ENCODE peak calls at places on chromosomes 1 and 21, in five cellular contexts. G is mesenchymal stem cell, T is neuronal stem cell, A is H1, C is trophoblast cell. F is an unnamed sample. For H3K27me3, the result is how much of the 10 kb centered on the place peaks cover.

GRCh38 chr1:217403321-217403720 is 227.6 kb downstream of the GPATCH2 start:
- DNase-seq in T (no peak), C (no peak), A (no peak), G (no peak), F (no peak)

GRCh38 chr1:93588206-93588605 is 93.4 kb downstream of the BCAR3 start:
- DNase-seq in C (no peak), G (peak), A (no peak), T (no peak), F (no peak)

GRCh38 chr21:27480841-27481261 is 514.0 kb upstream of the ADAMTS5 start:
- DNase-seq in C (no peak), A (no peak), G (peak), T (no peak), F (no peak)

GRCh38 chr21:42063578-42064521 is 7.3 kb upstream of the UMODL1 start:
- DNase-seq in T (no peak), G (no peak), C (no peak), A (no peak), F (no peak)

GRCh38 chr1:12040457-12041051 is 21.3 kb downstream of the MIIP start:
- DNase-seq in A (no peak), G (peak), C (no peak), T (peak), F (no peak)

GRCh38 chr1:190679032-190679431 is 201.4 kb upstream of the BRINP3 start:
- DNase-seq in G (no peak), T (no peak), A (no peak), C (no peak), F (no peak)

GRCh38 chr1:177411371-177411770 is 240.6 kb downstream of the BRINP2 start:
- DNase-seq in T (no peak), C (no peak), G (no peak), A (no peak), F (no peak)

GRCh38 chr1:48236716-48237470 is 14.4 kb downstream of the SLC5A9 start:
- DNase-seq in C (no peak), G (peak), A (no peak), T (peak), F (no peak)

GRCh38 chr1:204633665-204634064 is 51.9 kb downstream of the LRRN2 start:
- DNase-seq in T (no peak), G (no peak), C (no peak), A (no peak), F (no peak)

GRCh38 chr1:110084226-110085078 is 14.0 kb upstream of the ALX3 start:
- DNase-seq in A (no peak), T (no peak), G (peak), C (peak), F (no peak)

GRCh38 chr21:26756491-26757159 is 88.6 kb downstream of the ADAMTS1 start:
- DNase-seq in T (no peak), G (no peak), A (no peak), C (peak), F (no peak)

GRCh38 chr1:185144233-185144632 is 12.5 kb downstream of the TRMT1L start:
- DNase-seq in T (no peak), C (no peak), A (no peak), G (no peak), F (no peak)

GRCh38 chr21:38376235-38376634 is 119.4 kb downstream of the KCNJ15 start:
- DNase-seq in C (no peak), G (no peak), T (no peak), A (no peak), F (no peak)

GRCh38 chr1:60615661-60616060 is 466.7 kb upstream of the NFIA start:
- DNase-seq in C (no peak), A (no peak), T (no peak), G (no peak), F (no peak)

GRCh38 chr1:77687519-77687906 is 5.1 kb upstream of the ZZZ3 start:
- DNase-seq in C (peak), T (peak), G (peak), A (peak), F (peak)

GRCh38 chr1:54798769-54799641 is 2.1 kb downstream of the TTC22 start:
- DNase-seq in A (no peak), C (no peak), T (no peak), G (no peak), F (no peak)

GRCh38 chr1:23529146-23530088 is 1.6 kb downstream of the E2F2 start:
- DNase-seq in A (no peak), C (no peak), G (no peak), T (no peak), F (no peak)

DNA sequence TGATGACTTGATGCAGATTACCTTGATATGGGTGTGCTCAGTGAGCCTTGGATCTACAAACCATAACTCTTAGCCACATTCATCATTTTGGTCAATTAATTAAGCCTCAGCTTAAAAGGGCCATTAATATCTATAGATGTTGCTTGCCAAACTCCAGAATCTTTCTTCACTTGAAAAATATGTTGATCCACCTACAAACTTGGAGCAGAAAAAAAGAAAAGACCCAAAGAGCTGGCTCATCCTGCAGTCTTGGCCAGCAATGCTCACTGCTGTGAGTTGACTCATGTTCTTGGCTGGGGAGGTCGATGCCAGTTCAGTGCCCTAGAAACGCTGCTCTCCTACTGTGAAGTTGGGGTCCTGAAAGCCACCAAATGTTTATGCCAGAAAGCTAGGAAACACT is 75.4 kb downstream of the DPT start:
- DNase-seq in G (no peak), C (no peak), A (no peak), T (no peak), F (no peak)
- H2BK12ac ChIP-seq in G (no peak), C (no peak), A (no peak), T (no peak), F (no peak)

GRCh38 chr1:2441746-2442145 is 29.4 kb upstream of the PEX10 start:
- DNase-seq in G (no peak), T (no peak), A (no peak), C (peak), F (no peak)
- H3K27me3 ChIP-seq in G (half or more), T (under half), A (under half), C (under half), F (under half)

GRCh38 chr1:38464071-38464661 is 395.4 kb downstream of the RRAGC start:
- DNase-seq in A (no peak), G (no peak), C (no peak), T (no peak), F (no peak)

GRCh38 chr1:38465463-38465862 is 394.1 kb downstream of the RRAGC start:
- DNase-seq in T (no peak), A (no peak), C (no peak), G (no peak), F (no peak)

GRCh38 chr1:38466486-38466885 is 393.1 kb downstream of the RRAGC start:
- DNase-seq in C (no peak), T (no peak), A (no peak), G (no peak), F (no peak)

GRCh38 chr1:38463074-38463473 is 396.5 kb downstream of the RRAGC start:
- DNase-seq in C (no peak), T (no peak), G (no peak), A (no peak), F (no peak)
- H2BK12ac ChIP-seq in C (no peak), T (no peak), G (no peak), A (no peak), F (no peak)

GRCh38 chr1:224620105-224620504 is 4.0 kb downstream of the CNIH3 start:
- DNase-seq in G (no peak), T (no peak), A (no peak), C (no peak), F (no peak)
- H3K27me3 ChIP-seq in G (under half), T (under half), A (half or more), C (under half), F (under half)

GRCh38 chr1:86067626-86068025 is 88.9 kb downstream of the COL24A1 start:
- DNase-seq in C (no peak), T (no peak), A (no peak), G (no peak), F (no peak)

GRCh38 chr1:86064899-86065298 is 91.7 kb downstream of the COL24A1 start:
- DNase-seq in A (no peak), G (no peak), C (no peak), T (no peak), F (no peak)

GRCh38 chr1:86062458-86062857 is 94.1 kb downstream of the COL24A1 start:
- DNase-seq in C (no peak), T (no peak), G (no peak), A (no peak), F (no peak)

GRCh38 chr1:86063721-86064120 is 92.9 kb downstream of the COL24A1 start:
- DNase-seq in C (no peak), T (no peak), G (no peak), A (no peak), F (no peak)

GRCh38 chr1:86061660-86062059 is 94.9 kb downstream of the COL24A1 start:
- DNase-seq in A (no peak), C (no peak), G (no peak), T (no peak), F (no peak)
- H2BK12ac ChIP-seq in A (no peak), C (no peak), G (no peak), T (no peak), F (no peak)

DNA sequence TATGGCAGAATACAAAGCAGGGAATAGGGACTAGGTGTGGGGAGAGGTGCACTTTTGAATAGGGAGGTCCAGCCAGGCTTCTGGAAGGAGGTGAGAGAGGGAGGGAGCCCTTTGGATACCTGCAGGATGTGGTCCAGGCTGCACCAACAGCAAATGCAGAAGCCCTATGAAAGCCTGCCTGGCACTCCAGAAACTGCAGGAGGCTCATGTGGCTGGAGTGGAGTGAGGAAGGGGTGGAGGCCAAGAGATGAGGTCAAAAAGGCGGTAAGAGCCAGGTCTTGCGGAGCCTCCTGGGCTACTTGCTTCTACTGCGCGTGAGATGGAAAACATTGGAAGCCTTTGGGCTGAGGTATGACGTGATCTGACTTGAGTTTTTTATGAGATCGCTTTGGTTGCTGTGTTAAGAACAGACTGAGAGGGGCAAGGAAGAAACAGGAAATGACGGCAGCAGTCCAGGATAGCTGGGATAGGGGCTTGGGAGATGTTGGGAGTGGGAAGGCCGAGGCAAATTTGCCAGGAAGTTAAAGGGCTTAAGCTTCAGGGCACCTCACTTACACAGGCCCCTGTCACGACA is 4.4 kb upstream of the BATF3 start:
- DNase-seq in T (no peak), C (no peak), G (no peak), A (no peak), F (no peak)
- H3K27me3 ChIP-seq in T (under half), C (under half), G (under half), A (under half), F (under half)

F was measured in H9.